ENCODE peak calls at places on chromosomes 2 and 18, in nine cellular contexts. A is stomach, K is right atrium auricular region, R is IMR-90, E is cardiac muscle cell, O is neuronal stem cell, F is brain microvascular endothelial cell, M is bronchial epithelial cell, X is breast epithelium. Y is an unnamed sample.

GRCh38 chr2:22450831-22451230 is 934.1 kb upstream of the KLHL29 start:
- DNase-seq in E (no peak), F (no peak), A (no peak), X (peak; percentile 53), O (no peak), R (no peak), K (no peak), M (no peak), Y (no peak)

GRCh38 chr18:31134988-31135529 is 27.6 kb downstream of the DSC1 start:
- DNase-seq in M (no peak), X (no peak), O (no peak), A (no peak), E (no peak), R (no peak), K (no peak), F (no peak), Y (no peak)

GRCh38 chr2:102678442-102678841 is 59.1 kb downstream of the SLC9A2 start:
- DNase-seq in A (no peak), E (no peak), M (no peak), F (no peak), X (no peak), R (no peak), K (no peak), O (no peak), Y (no peak)

GRCh38 chr2:18971069-18971378 is 381.7 kb upstream of the NT5C1B start:
- DNase-seq in O (no peak), X (no peak), A (no peak), E (no peak), R (no peak), M (no peak), K (no peak), F (no peak), Y (no peak)

GRCh38 chr2:239005586-239005985 is 157.7 kb downstream of the TWIST2 start:
- DNase-seq in R (no peak), M (no peak), A (no peak), O (no peak), E (no peak), F (no peak), X (peak; percentile 40), K (no peak), Y (no peak)

GRCh38 chr2:65634304-65634703 is 201.9 kb upstream of the SPRED2 start:
- DNase-seq in K (no peak), E (no peak), O (no peak), A (no peak), R (no peak), X (no peak), F (no peak), M (no peak), Y (no peak)

GRCh38 chr18:7242954-7243353 is 12.1 kb downstream of the LRRC30 start:
- DNase-seq in F (no peak), E (no peak), R (no peak), A (no peak), O (no peak), X (no peak), M (no peak), K (no peak), Y (no peak)

GRCh38 chr2:94872676-94873361 is 1.6 kb downstream of the TEKT4 start:
- DNase-seq in K (no peak), E (no peak), R (no peak), M (no peak), X (no peak), A (no peak), F (no peak), O (no peak), Y (no peak)

GRCh38 chr2:69781321-69782248 is 39.7 kb downstream of the ANXA4 start:
- DNase-seq in R (no peak), A (peak; percentile 80), M (peak; percentile 78), E (no peak), X (no peak), F (no peak), K (peak; percentile 23), O (no peak), Y (no peak)

GRCh38 chr2:65431417-65432226 is 777 bp downstream of the SPRED2 start:
- DNase-seq in M (no peak), K (no peak), R (peak; percentile 33), O (peak; percentile 44), F (no peak), E (peak; percentile 53), A (peak; percentile 37), X (peak; percentile 54), Y (peak; percentile 91)

GRCh38 chr2:37523861-37524362 is 147.5 kb downstream of the CDC42EP3 start:
- DNase-seq in K (peak; percentile 69), E (peak; percentile 95), M (peak; percentile 88), X (no peak), A (no peak), O (no peak), R (peak; percentile 82), F (peak; percentile 25), Y (no peak)

GRCh38 chr2:86185517-86186212 is 9.6 kb downstream of the IMMT start:
- DNase-seq in X (no peak), A (no peak), O (no peak), R (no peak), K (no peak), M (no peak), E (no peak), F (no peak), Y (no peak)

GRCh38 chr2:106867231-106867943 is 18.6 kb downstream of the ST6GAL2 start:
- DNase-seq in R (no peak), X (no peak), O (no peak), M (no peak), E (no peak), A (no peak), F (no peak), K (no peak), Y (peak; percentile 31)

GRCh38 chr2:98909381-98910211 is 26.4 kb downstream of the CRACDL start:
- DNase-seq in F (peak; percentile 84), E (peak; percentile 86), X (peak; percentile 87), M (peak; percentile 48), O (peak; percentile 41), K (peak; percentile 56), A (peak; percentile 94), R (peak; percentile 85), Y (peak; percentile 97)

DNA sequence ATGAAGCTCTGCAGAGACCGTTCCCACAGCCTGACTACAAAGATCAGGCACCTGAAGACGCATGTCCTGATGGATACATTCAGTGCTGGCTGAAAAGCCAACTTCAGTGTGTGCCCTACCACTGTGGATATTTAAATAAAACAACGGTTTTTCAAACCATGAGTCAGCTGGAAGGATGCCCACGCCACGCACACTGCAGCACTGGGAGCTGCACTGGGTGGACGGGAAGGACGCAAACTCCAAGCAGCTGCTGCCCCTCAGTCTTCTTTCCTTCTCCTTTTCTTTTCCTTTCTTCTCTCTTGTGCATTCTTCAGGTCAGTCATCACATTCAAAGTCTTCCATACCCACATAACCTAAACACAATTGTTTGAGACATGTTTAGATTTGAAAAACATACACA is 7.9 kb downstream of the TMEM18 start:
- DNase-seq in M (no peak), A (no peak), E (peak; percentile 48), K (no peak), R (peak; percentile 84), F (peak; percentile 72), O (no peak), X (no peak), Y (no peak)
- H3K36me3 ChIP-seq in M (peaks cover 9% of the 10 kb centered on the region), A (peaks cover 91% of the 10 kb centered on the region), E (peaks cover 27% of the 10 kb centered on the region), K (peaks cover 55% of the 10 kb centered on the region), R (peaks cover 22% of the 10 kb centered on the region), F (peaks cover 24% of the 10 kb centered on the region), O (peaks cover 81% of the 10 kb centered on the region), X (peaks cover 12% of the 10 kb centered on the region), Y (peaks cover 69% of the 10 kb centered on the region)

DNA sequence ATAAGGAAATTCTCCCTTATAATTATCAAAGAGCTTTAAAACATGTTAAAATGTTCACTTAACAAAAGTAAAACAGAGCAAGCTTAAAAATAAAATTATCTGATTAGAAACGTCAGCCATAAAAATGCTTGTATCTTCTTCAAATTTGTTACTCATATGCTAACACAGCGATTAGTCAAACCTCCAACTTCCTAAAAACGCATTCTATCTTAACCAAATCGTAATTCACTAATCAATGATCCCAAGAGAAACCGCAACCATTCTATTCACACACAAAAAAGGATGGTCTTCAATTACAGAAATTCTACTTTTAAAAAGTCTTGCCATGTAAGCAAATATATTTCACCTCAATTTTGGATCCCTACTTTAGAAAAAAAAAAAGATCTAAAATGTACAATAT is 1.9 kb downstream of the STK17B start:
- DNase-seq in O (no peak), K (no peak), F (no peak), A (no peak), E (no peak), M (no peak), X (no peak), R (no peak), Y (peak; percentile 76)
- H3K36me3 ChIP-seq in O (no peaks in the 10 kb centered on the region), K (no peaks in the 10 kb centered on the region), F (peaks cover 3% of the 10 kb centered on the region), A (no peaks in the 10 kb centered on the region), E (no peaks in the 10 kb centered on the region), M (no peaks in the 10 kb centered on the region), X (no peaks in the 10 kb centered on the region), R (no peaks in the 10 kb centered on the region), Y (peaks cover 76% of the 10 kb centered on the region)

DNA sequence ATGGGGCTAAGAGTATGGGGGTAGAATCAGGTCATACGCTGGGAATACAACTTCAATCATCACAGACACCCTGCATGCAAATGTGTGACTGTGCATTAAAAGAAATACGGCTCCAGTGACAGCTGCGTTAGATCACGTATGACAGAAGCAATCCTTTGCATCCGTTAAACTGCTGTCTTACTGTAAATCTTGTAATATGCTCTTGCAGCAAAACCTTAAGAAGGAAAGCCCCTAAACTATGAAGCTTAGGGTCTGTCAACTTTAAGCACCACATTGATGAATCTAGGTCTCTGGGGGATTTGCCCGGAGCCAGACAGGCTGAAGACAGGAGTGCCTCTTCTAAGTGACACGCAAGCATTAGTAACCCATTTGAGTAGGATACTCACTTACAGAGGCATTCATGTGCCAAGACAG is 84.7 kb upstream of the EML6 start:
- DNase-seq in R (peak; percentile 29), O (no peak), A (no peak), F (no peak), E (peak; percentile 60), X (no peak), K (no peak), M (no peak), Y (no peak)
- H3K36me3 ChIP-seq in R (peaks cover 19% of the 10 kb centered on the region), O (peaks cover 96% of the 10 kb centered on the region), A (peaks cover 87% of the 10 kb centered on the region), F (peaks cover 75% of the 10 kb centered on the region), E (peaks cover 66% of the 10 kb centered on the region), X (peaks cover 3% of the 10 kb centered on the region), K (peaks cover 33% of the 10 kb centered on the region), M (peaks cover 35% of the 10 kb centered on the region), Y (no peaks in the 10 kb centered on the region)

GRCh38 chr2:241265506-241265905 is 50.0 kb downstream of the HDLBP start:
- DNase-seq in A (no peak), F (no peak), K (no peak), E (no peak), X (no peak), R (no peak), M (no peak), O (no peak), Y (no peak)

GRCh38 chr2:241263061-241263460 is 52.4 kb downstream of the HDLBP start:
- DNase-seq in F (no peak), E (no peak), R (no peak), K (peak; percentile 40), O (no peak), X (no peak), M (no peak), A (no peak), Y (no peak)

GRCh38 chr2:241260911-241261310 is 54.6 kb downstream of the HDLBP start:
- DNase-seq in F (no peak), O (no peak), A (no peak), M (no peak), K (no peak), X (no peak), E (no peak), R (no peak), Y (no peak)

GRCh38 chr2:241258505-241259160 is 56.8 kb downstream of the HDLBP start:
- DNase-seq in M (no peak), A (no peak), X (no peak), R (no peak), F (no peak), K (peak; percentile 30), E (no peak), O (no peak), Y (no peak)

GRCh38 chr2:241261628-241262027 is 53.8 kb downstream of the HDLBP start:
- DNase-seq in X (no peak), F (no peak), E (no peak), K (peak; percentile 16), A (no peak), M (no peak), R (no peak), O (no peak), Y (no peak)
- H3K36me3 ChIP-seq in X (peaks cover 5% of the 10 kb centered on the region), F (peaks cover 91% of the 10 kb centered on the region), E (peaks cover 75% of the 10 kb centered on the region), K (peaks cover 98% of the 10 kb centered on the region), A (peaks cover 100% of the 10 kb centered on the region), M (peaks cover 33% of the 10 kb centered on the region), R (peaks cover 71% of the 10 kb centered on the region), O (peaks cover 94% of the 10 kb centered on the region), Y (peaks cover 32% of the 10 kb centered on the region)

Y was measured in Karpas-422.